ENCODE peak calls at places on chromosomes 4 and X, in six cellular contexts. T is cardiac fibroblast, W is WTC11, L is SK-N-SH, C is left lung, I is upper lobe of left lung. J is an unnamed sample.

GRCh38 chr4:985123-985830 is 1.6 kb upstream of the IDUA start:
- DNase-seq in T (peak), W (peak), L (no peak), C (peak), I (peak), J (peak)

GRCh38 chrX:120213438-120214265 is 37.0 kb upstream of the ZBTB33 start:
- DNase-seq in T (peak), W (peak), L (peak), C (no peak), I (peak), J (no peak)

GRCh38 chr4:115986573-115986972 is 873.2 kb upstream of the NDST4 start:
- DNase-seq in T (no peak), W (no peak), L (no peak), C (no peak), I (no peak), J (no peak)

GRCh38 chr4:85555210-85555609 is 80.3 kb downstream of the ARHGAP24 start:
- DNase-seq in T (peak), W (no peak), L (no peak), C (no peak), I (no peak), J (no peak)

GRCh38 chrX:71543316-71543715 is 10.4 kb downstream of the OGT start:
- DNase-seq in T (peak), W (no peak), L (no peak), C (no peak), I (no peak), J (no peak)

GRCh38 chr4:100063355-100063754 is 113.3 kb upstream of the H2AZ1 start:
- DNase-seq in T (no peak), W (no peak), L (peak), C (no peak), I (no peak), J (no peak)

GRCh38 chr4:89242864-89243740 is 64.5 kb downstream of the GPRIN3 start:
- DNase-seq in T (no peak), W (no peak), L (no peak), C (no peak), I (no peak), J (no peak)

GRCh38 chr4:182142146-182143085 is 100.8 kb upstream of the TENM3 start:
- DNase-seq in T (peak), W (peak), L (no peak), C (no peak), I (no peak), J (no peak)

GRCh38 chr4:71004281-71004851 is 10.9 kb downstream of the DCK start:
- DNase-seq in T (no peak), W (peak), L (no peak), C (no peak), I (no peak), J (no peak)

GRCh38 chr4:4837921-4838601 is 21.4 kb upstream of the MSX1 start:
- DNase-seq in T (no peak), W (no peak), L (no peak), C (no peak), I (no peak), J (no peak)

GRCh38 chrX:29587107-29587506 is 628.3 kb upstream of the MAGEB2 start:
- DNase-seq in T (no peak), W (no peak), L (no peak), C (no peak), I (no peak), J (no peak)

GRCh38 chrX:112784692-112785091 is 55.9 kb downstream of the AMOT start:
- DNase-seq in T (no peak), W (no peak), L (no peak), C (no peak), I (no peak), J (no peak)

GRCh38 chr4:41873380-41874295 is 61.6 kb upstream of the TMEM33 start:
- DNase-seq in T (no peak), W (peak), L (peak), C (no peak), I (no peak), J (no peak)

GRCh38 chr4:44235897-44236296 is 212.7 kb downstream of the KCTD8 start:
- DNase-seq in T (no peak), W (peak), L (no peak), C (no peak), I (no peak), J (no peak)

GRCh38 chrX:18674417-18674787 is 2.5 kb upstream of the RS1 start:
- DNase-seq in T (no peak), W (peak), L (peak), C (no peak), I (no peak), J (peak)

GRCh38 chr4:89708903-89709361 is 128.0 kb downstream of the SNCA start:
- DNase-seq in T (peak), W (no peak), L (no peak), C (no peak), I (no peak), J (no peak)

GRCh38 chr4:96301727-96302126 is 461.8 kb downstream of the PDHA2 start:
- DNase-seq in T (no peak), W (no peak), L (no peak), C (no peak), I (no peak), J (no peak)

GRCh38 chr4:84673475-84674230 is 90.7 kb downstream of the CDS1 start:
- DNase-seq in T (peak), W (no peak), L (no peak), C (no peak), I (no peak), J (no peak)

GRCh38 chr4:55117511-55117910 is 7.9 kb downstream of the KDR start:
- DNase-seq in T (no peak), W (no peak), L (no peak), C (no peak), I (no peak), J (no peak)

GRCh38 chr4:98996056-98996941 is 778 bp downstream of the METAP1 start:
- DNase-seq in T (peak), W (no peak), L (peak), C (peak), I (peak), J (no peak)

GRCh38 chr4:155780773-155781172 is 22.0 kb downstream of the GUCY1B1 start:
- DNase-seq in T (no peak), W (no peak), L (no peak), C (no peak), I (no peak), J (no peak)

GRCh38 chrX:125532411-125533089 is 212.9 kb downstream of the TEX13C start:
- DNase-seq in T (no peak), W (no peak), L (no peak), C (peak), I (peak), J (no peak)

GRCh38 chr4:159242427-159242826 is 139.5 kb downstream of the RAPGEF2 start:
- DNase-seq in T (no peak), W (no peak), L (no peak), C (no peak), I (no peak), J (no peak)

GRCh38 chr4:122758033-122758432 is 25.5 kb downstream of the BBS12 start:
- DNase-seq in T (peak), W (no peak), L (peak), C (no peak), I (no peak), J (no peak)

GRCh38 chr4:172772781-172773180 is 395.8 kb upstream of the GALNT7 start:
- DNase-seq in T (no peak), W (no peak), L (no peak), C (no peak), I (no peak), J (no peak)

GRCh38 chrX:3666975-3667374 is 46.5 kb downstream of the PRKX start:
- DNase-seq in T (no peak), W (no peak), L (no peak), C (no peak), I (no peak), J (no peak)

GRCh38 chrX:15128838-15129237 is 141.0 kb downstream of the ASB9 start:
- DNase-seq in T (no peak), W (no peak), L (no peak), C (no peak), I (no peak), J (no peak)

GRCh38 chr4:55411621-55412020 is 15.9 kb downstream of the TMEM165 start:
- DNase-seq in T (no peak), W (no peak), L (no peak), C (no peak), I (no peak), J (no peak)

GRCh38 chr4:79526970-79527565 is 119.0 kb upstream of the GK2 start:
- DNase-seq in T (no peak), W (no peak), L (no peak), C (no peak), I (no peak), J (no peak)

GRCh38 chr4:120591038-120591437 is 331.5 kb downstream of the PRDM5 start:
- DNase-seq in T (no peak), W (no peak), L (no peak), C (no peak), I (no peak), J (no peak)

GRCh38 chrX:154458116-154458953 is at the start of gene PLXNA3:
- DNase-seq in T (peak), W (peak), L (peak), C (no peak), I (no peak), J (no peak)

GRCh38 chr4:108738307-108738706 is 24.5 kb downstream of the ETNPPL start:
- DNase-seq in T (no peak), W (no peak), L (no peak), C (no peak), I (no peak), J (no peak)

GRCh38 chr4:104649631-104650030 is 154.9 kb upstream of the CXXC4 start:
- DNase-seq in T (no peak), W (no peak), L (no peak), C (no peak), I (no peak), J (no peak)

GRCh38 chr4:48090621-48091020 is 43.4 kb downstream of the TXK start:
- DNase-seq in T (no peak), W (no peak), L (no peak), C (no peak), I (no peak), J (no peak)

GRCh38 chr4:16196482-16197393 is 29.5 kb downstream of the TAPT1 start:
- DNase-seq in T (peak), W (no peak), L (no peak), C (no peak), I (no peak), J (no peak)

GRCh38 chrX:2523911-2524310 is 23.1 kb upstream of the DHRSX start:
- DNase-seq in T (no peak), W (no peak), L (no peak), C (no peak), I (no peak), J (no peak)

GRCh38 chr4:183443609-183444148 is 757 bp upstream of the CDKN2AIP start:
- DNase-seq in T (no peak), W (peak), L (no peak), C (no peak), I (no peak), J (no peak)

GRCh38 chr4:176376032-176376614 is 56.4 kb downstream of the SPCS3 start:
- DNase-seq in T (peak), W (no peak), L (peak), C (no peak), I (no peak), J (no peak)